ENCODE peak calls at places on chromosomes 6 and 20, in ten cellular contexts. A, X, U, J, K, R, S, I, L and C are unnamed samples.

GRCh38 chr6:10875026-10875425 is 6.8 kb downstream of the GCM2 start:
- DNase-seq in X (no peak), K (no peak), L (no peak), R (no peak), U (no peak), A (no peak), S (no peak), I (no peak), J (no peak), C (no peak)

GRCh38 chr6:55980627-55981211 is 105.3 kb upstream of the BMP5 start:
- DNase-seq in I (peak; percentile 46), X (no peak), R (no peak), J (no peak), S (peak; percentile 8), A (peak; percentile 47), L (peak; percentile 66), K (no peak), U (peak; percentile 58), C (peak; percentile 36)

GRCh38 chr6:166309977-166310376 is 1.8 kb upstream of the PRR18 start:
- DNase-seq in R (no peak), X (no peak), S (no peak), U (no peak), J (no peak), A (no peak), I (no peak), L (no peak), K (no peak), C (no peak)

GRCh38 chr6:157813191-157813590 is 9.9 kb upstream of the SNX9 start:
- DNase-seq in S (no peak), R (peak; percentile 77), J (peak; percentile 25), U (no peak), A (no peak), K (no peak), I (no peak), L (no peak), X (no peak), C (no peak)

GRCh38 chr20:24957326-24957996 is 8.4 kb downstream of the CST7 start:
- DNase-seq in J (no peak), S (no peak), A (no peak), U (no peak), I (no peak), R (no peak), K (no peak), X (no peak), L (no peak), C (no peak)

GRCh38 chr20:5621305-5621704 is 128.9 kb upstream of the SHLD1 start:
- DNase-seq in K (peak; percentile 69), R (peak; percentile 90), X (no peak), S (peak; percentile 45), U (no peak), I (no peak), A (no peak), L (peak; percentile 64), J (peak; percentile 27), C (no peak)

GRCh38 chr6:143243786-143244185 is 183.1 kb downstream of the AIG1 start:
- DNase-seq in U (no peak), S (no peak), A (no peak), X (no peak), L (no peak), K (no peak), J (no peak), I (no peak), R (no peak), C (no peak)

GRCh38 chr20:13672657-13673056 is 33.9 kb upstream of the TASP1 start:
- DNase-seq in K (no peak), R (no peak), L (no peak), S (no peak), X (no peak), J (no peak), A (no peak), U (no peak), I (no peak), C (no peak)

GRCh38 chr6:121515615-121516265 is 80.3 kb downstream of the GJA1 start:
- DNase-seq in L (peak; percentile 93), K (no peak), I (no peak), R (no peak), X (no peak), A (no peak), S (peak; percentile 42), U (no peak), J (no peak), C (no peak)

GRCh38 chr6:157267109-157267611 is 56.2 kb downstream of the TMEM242 start:
- DNase-seq in L (no peak), X (no peak), J (no peak), S (no peak), I (no peak), A (no peak), K (no peak), R (no peak), U (no peak), C (no peak)

GRCh38 chr6:37382954-37383353 is 29.2 kb downstream of the RNF8 start:
- DNase-seq in K (no peak), A (no peak), I (no peak), L (no peak), R (no peak), J (no peak), S (no peak), X (no peak), U (no peak), C (no peak)

GRCh38 chr6:111846061-111846460 is 27.2 kb downstream of the FYN start:
- DNase-seq in S (no peak), U (no peak), K (no peak), X (no peak), J (no peak), I (no peak), L (no peak), A (no peak), R (no peak), C (no peak)

GRCh38 chr20:56989516-56989915 is 276.9 kb downstream of the BMP7 start:
- DNase-seq in U (no peak), R (no peak), L (no peak), S (peak; percentile 17), X (no peak), I (no peak), J (no peak), K (no peak), A (no peak), C (no peak)

GRCh38 chr6:111477481-111477938 is 5.5 kb downstream of the REV3L start:
- DNase-seq in K (no peak), A (no peak), X (no peak), J (no peak), R (no peak), L (no peak), U (no peak), I (no peak), S (peak; percentile 5), C (peak; percentile 27)

GRCh38 chr20:45322952-45323383 is 14.9 kb upstream of the MATN4 start:
- DNase-seq in X (no peak), I (peak; percentile 70), R (peak; percentile 84), L (peak; percentile 41), K (peak; percentile 64), U (no peak), S (peak; percentile 51), J (no peak), A (no peak), C (peak; percentile 68)
- TF ChIP-seq CTCF in X (peak; percentile 81), I (peak; percentile 65), R (peak; percentile 44), L (peak; percentile 15), K (no peak), U (no peak), S (no peak), J (peak; percentile 32), A (no peak), C (peak; percentile 41)

DNA sequence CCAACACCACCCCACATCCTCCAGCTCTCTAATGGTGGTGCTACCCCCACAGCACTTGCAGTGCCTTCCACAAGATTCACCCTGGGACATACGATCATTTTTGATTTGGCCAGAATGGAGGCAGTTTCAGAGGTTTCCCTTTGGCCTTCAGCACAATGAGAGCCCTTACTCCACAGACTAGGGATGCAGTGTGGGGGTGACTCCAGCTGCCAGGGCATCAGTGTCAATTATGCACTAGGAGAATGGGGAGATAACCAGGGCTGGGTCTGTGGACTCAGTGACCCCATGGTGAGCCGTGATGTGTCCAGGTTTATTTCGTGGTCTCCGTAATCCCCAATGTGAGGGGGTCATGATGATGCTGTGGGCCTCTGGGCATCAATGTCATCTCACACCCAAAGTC is 31.5 kb upstream of the MICB start:
- DNase-seq in R (no peak), A (no peak), S (no peak), K (no peak), J (no peak), I (no peak), L (no peak), X (no peak), U (no peak), C (peak; percentile 3)
- TF ChIP-seq CTCF in R (no peak), A (no peak), S (no peak), K (no peak), J (no peak), I (no peak), L (no peak), X (no peak), U (no peak), C (no peak)

DNA sequence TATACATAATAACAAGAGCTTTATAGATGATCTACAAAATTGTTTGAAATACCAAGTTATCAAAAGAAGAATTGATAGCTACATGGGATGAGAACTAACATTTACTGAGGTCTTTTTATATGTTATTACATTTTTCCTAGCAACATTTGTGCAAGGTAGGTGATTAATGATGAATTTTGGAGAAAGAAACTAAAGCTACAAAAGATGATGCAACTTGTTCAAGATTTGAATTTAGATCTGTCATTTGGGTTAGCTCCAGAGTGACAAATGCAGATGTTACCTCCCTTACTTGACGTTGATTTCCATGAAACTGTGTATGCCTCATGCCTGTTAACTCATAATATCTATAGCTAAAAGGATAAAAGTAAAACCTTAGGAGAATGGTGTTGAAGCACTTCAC is 84.5 kb upstream of the EYA4 start:
- DNase-seq in I (no peak), L (no peak), U (no peak), R (no peak), S (no peak), J (no peak), X (no peak), K (no peak), A (no peak), C (no peak)
- TF ChIP-seq CTCF in I (no peak), L (no peak), U (no peak), R (no peak), S (no peak), J (no peak), X (no peak), K (no peak), A (no peak), C (no peak)

GRCh38 chr20:62695448-62696414 is 12.9 kb upstream of the NTSR1 start:
- DNase-seq in S (no peak), X (no peak), L (no peak), U (no peak), A (no peak), R (no peak), I (no peak), K (no peak), J (no peak), C (no peak)

GRCh38 chr20:62693523-62693922 is 15.1 kb upstream of the NTSR1 start:
- DNase-seq in K (peak; percentile 9), L (no peak), R (no peak), U (no peak), A (no peak), S (no peak), J (no peak), I (no peak), X (no peak), C (no peak)

GRCh38 chr20:62694868-62695267 is 13.8 kb upstream of the NTSR1 start:
- DNase-seq in L (no peak), U (no peak), I (no peak), J (no peak), X (no peak), R (no peak), S (no peak), A (no peak), K (no peak), C (no peak)

GRCh38 chr20:62692176-62692575 is 16.5 kb upstream of the NTSR1 start:
- DNase-seq in I (no peak), J (no peak), X (no peak), K (peak; percentile 7), R (no peak), S (no peak), L (no peak), U (no peak), A (no peak), C (no peak)

GRCh38 chr20:62694106-62694505 is 14.5 kb upstream of the NTSR1 start:
- DNase-seq in R (no peak), J (no peak), A (no peak), U (no peak), X (peak; percentile 51), K (no peak), S (no peak), I (peak; percentile 31), L (no peak), C (no peak)
- TF ChIP-seq CTCF in R (no peak), J (no peak), A (no peak), U (no peak), X (peak; percentile 43), K (no peak), S (no peak), I (peak; percentile 42), L (no peak), C (no peak)